ENCODE peak calls at places on chromosomes 3 and 15, in ten cellular contexts. One of them, this sample, is unnamed.

GRCh38 chr3:146189519-146190173 is 28.7 kb upstream of the PLOD2 start:
- DNase-seq in astrocyte of the spinal cord: peak
- DNase-seq in HL-60: peak
- DNase-seq in GM23338: peak
- DNase-seq in fibroblast of pulmonary artery: peak
- DNase-seq in GM06990: no peak
- DNase-seq in astrocyte: no peak
- DNase-seq in stomach: no peak
- DNase-seq in breast epithelium: no peak
- DNase-seq in heart right ventricle: no peak
- DNase-seq in this sample: peak

GRCh38 chr3:52805270-52806039 is 10.9 kb downstream of the ITIH3 start:
- DNase-seq in astrocyte of the spinal cord: no peak
- DNase-seq in HL-60: no peak
- DNase-seq in GM23338: peak
- DNase-seq in fibroblast of pulmonary artery: no peak
- DNase-seq in GM06990: no peak
- DNase-seq in astrocyte: no peak
- DNase-seq in stomach: no peak
- DNase-seq in breast epithelium: no peak
- DNase-seq in heart right ventricle: no peak
- DNase-seq in this sample: no peak

GRCh38 chr15:81062937-81063336 is 62.2 kb downstream of the TLNRD1 start:
- DNase-seq in astrocyte of the spinal cord: no peak
- DNase-seq in HL-60: no peak
- DNase-seq in GM23338: no peak
- DNase-seq in fibroblast of pulmonary artery: no peak
- DNase-seq in GM06990: no peak
- DNase-seq in astrocyte: no peak
- DNase-seq in stomach: no peak
- DNase-seq in breast epithelium: no peak
- DNase-seq in heart right ventricle: no peak
- DNase-seq in this sample: no peak

GRCh38 chr3:113914646-113915045 is 33.2 kb upstream of the ZDHHC23 start:
- DNase-seq in astrocyte of the spinal cord: peak
- DNase-seq in HL-60: no peak
- DNase-seq in GM23338: no peak
- DNase-seq in fibroblast of pulmonary artery: peak
- DNase-seq in GM06990: no peak
- DNase-seq in astrocyte: peak
- DNase-seq in stomach: no peak
- DNase-seq in breast epithelium: no peak
- DNase-seq in heart right ventricle: no peak
- DNase-seq in this sample: peak

GRCh38 chr3:77102916-77103769 is 63.2 kb downstream of the ROBO2 start:
- DNase-seq in astrocyte of the spinal cord: peak
- DNase-seq in HL-60: no peak
- DNase-seq in GM23338: no peak
- DNase-seq in fibroblast of pulmonary artery: peak
- DNase-seq in GM06990: no peak
- DNase-seq in astrocyte: peak
- DNase-seq in stomach: no peak
- DNase-seq in breast epithelium: no peak
- DNase-seq in heart right ventricle: no peak
- DNase-seq in this sample: no peak

GRCh38 chr3:148880681-148881080 is 15.6 kb downstream of the CPA3 start:
- DNase-seq in astrocyte of the spinal cord: no peak
- DNase-seq in HL-60: peak
- DNase-seq in GM23338: peak
- DNase-seq in fibroblast of pulmonary artery: no peak
- DNase-seq in GM06990: no peak
- DNase-seq in astrocyte: no peak
- DNase-seq in stomach: no peak
- DNase-seq in breast epithelium: no peak
- DNase-seq in heart right ventricle: no peak
- DNase-seq in this sample: no peak

GRCh38 chr15:88909956-88910831 is 3.0 kb downstream of the MFGE8 start:
- DNase-seq in astrocyte of the spinal cord: no peak
- DNase-seq in HL-60: no peak
- DNase-seq in GM23338: no peak
- DNase-seq in fibroblast of pulmonary artery: no peak
- DNase-seq in GM06990: no peak
- DNase-seq in astrocyte: no peak
- DNase-seq in stomach: no peak
- DNase-seq in breast epithelium: no peak
- DNase-seq in heart right ventricle: peak
- DNase-seq in this sample: peak

GRCh38 chr3:11282250-11283125 is 10.3 kb downstream of the ATG7 start:
- DNase-seq in astrocyte of the spinal cord: peak
- DNase-seq in HL-60: no peak
- DNase-seq in GM23338: no peak
- DNase-seq in fibroblast of pulmonary artery: peak
- DNase-seq in GM06990: no peak
- DNase-seq in astrocyte: no peak
- DNase-seq in stomach: no peak
- DNase-seq in breast epithelium: no peak
- DNase-seq in heart right ventricle: peak
- DNase-seq in this sample: peak

GRCh38 chr15:87038404-87038803 is 958.7 kb downstream of the AGBL1 start:
- DNase-seq in astrocyte of the spinal cord: no peak
- DNase-seq in HL-60: peak
- DNase-seq in GM23338: peak
- DNase-seq in fibroblast of pulmonary artery: no peak
- DNase-seq in GM06990: no peak
- DNase-seq in astrocyte: no peak
- DNase-seq in stomach: no peak
- DNase-seq in breast epithelium: no peak
- DNase-seq in heart right ventricle: no peak
- DNase-seq in this sample: peak
- H3K4me3 ChIP-seq in astrocyte of the spinal cord: no peak
- H3K4me3 ChIP-seq in HL-60: no peak
- H3K4me3 ChIP-seq in GM23338: no peak
- H3K4me3 ChIP-seq in fibroblast of pulmonary artery: no peak
- H3K4me3 ChIP-seq in GM06990: no peak
- H3K4me3 ChIP-seq in astrocyte: no peak
- H3K4me3 ChIP-seq in stomach: no peak
- H3K4me3 ChIP-seq in breast epithelium: no peak
- H3K4me3 ChIP-seq in heart right ventricle: no peak
- H3K4me3 ChIP-seq in this sample: no peak

GRCh38 chr15:68224108-68224507 is 5.4 kb downstream of the CLN6 start:
- DNase-seq in astrocyte of the spinal cord: no peak
- DNase-seq in HL-60: no peak
- DNase-seq in GM23338: no peak
- DNase-seq in fibroblast of pulmonary artery: no peak
- DNase-seq in GM06990: no peak
- DNase-seq in astrocyte: no peak
- DNase-seq in stomach: peak
- DNase-seq in breast epithelium: peak
- DNase-seq in heart right ventricle: no peak
- DNase-seq in this sample: no peak
- TF ChIP-seq CTCF in astrocyte of the spinal cord: no peak
- TF ChIP-seq CTCF in HL-60: no peak
- TF ChIP-seq CTCF in GM23338: no peak
- TF ChIP-seq CTCF in fibroblast of pulmonary artery: no peak
- TF ChIP-seq CTCF in GM06990: no peak
- TF ChIP-seq CTCF in astrocyte: no peak
- TF ChIP-seq CTCF in stomach: no peak
- TF ChIP-seq CTCF in breast epithelium: no peak
- TF ChIP-seq CTCF in heart right ventricle: no peak
- TF ChIP-seq CTCF in this sample: no peak

GRCh38 chr3:152203677-152204076 is 65.1 kb upstream of the MBNL1 start:
- DNase-seq in astrocyte of the spinal cord: no peak
- DNase-seq in HL-60: no peak
- DNase-seq in GM23338: no peak
- DNase-seq in fibroblast of pulmonary artery: peak
- DNase-seq in GM06990: no peak
- DNase-seq in astrocyte: no peak
- DNase-seq in stomach: no peak
- DNase-seq in breast epithelium: no peak
- DNase-seq in heart right ventricle: no peak
- DNase-seq in this sample: peak

GRCh38 chr3:152204218-152204617 is 64.5 kb upstream of the MBNL1 start:
- DNase-seq in astrocyte of the spinal cord: no peak
- DNase-seq in HL-60: no peak
- DNase-seq in GM23338: no peak
- DNase-seq in fibroblast of pulmonary artery: no peak
- DNase-seq in GM06990: no peak
- DNase-seq in astrocyte: no peak
- DNase-seq in stomach: no peak
- DNase-seq in breast epithelium: no peak
- DNase-seq in heart right ventricle: no peak
- DNase-seq in this sample: no peak

GRCh38 chr3:152205097-152205593 is 63.6 kb upstream of the MBNL1 start:
- DNase-seq in astrocyte of the spinal cord: no peak
- DNase-seq in HL-60: peak
- DNase-seq in GM23338: no peak
- DNase-seq in fibroblast of pulmonary artery: no peak
- DNase-seq in GM06990: peak
- DNase-seq in astrocyte: no peak
- DNase-seq in stomach: no peak
- DNase-seq in breast epithelium: no peak
- DNase-seq in heart right ventricle: no peak
- DNase-seq in this sample: no peak

GRCh38 chr3:152200476-152201422 is 68.0 kb upstream of the MBNL1 start:
- DNase-seq in astrocyte of the spinal cord: no peak
- DNase-seq in HL-60: no peak
- DNase-seq in GM23338: no peak
- DNase-seq in fibroblast of pulmonary artery: peak
- DNase-seq in GM06990: peak
- DNase-seq in astrocyte: no peak
- DNase-seq in stomach: no peak
- DNase-seq in breast epithelium: no peak
- DNase-seq in heart right ventricle: no peak
- DNase-seq in this sample: no peak

DNA sequence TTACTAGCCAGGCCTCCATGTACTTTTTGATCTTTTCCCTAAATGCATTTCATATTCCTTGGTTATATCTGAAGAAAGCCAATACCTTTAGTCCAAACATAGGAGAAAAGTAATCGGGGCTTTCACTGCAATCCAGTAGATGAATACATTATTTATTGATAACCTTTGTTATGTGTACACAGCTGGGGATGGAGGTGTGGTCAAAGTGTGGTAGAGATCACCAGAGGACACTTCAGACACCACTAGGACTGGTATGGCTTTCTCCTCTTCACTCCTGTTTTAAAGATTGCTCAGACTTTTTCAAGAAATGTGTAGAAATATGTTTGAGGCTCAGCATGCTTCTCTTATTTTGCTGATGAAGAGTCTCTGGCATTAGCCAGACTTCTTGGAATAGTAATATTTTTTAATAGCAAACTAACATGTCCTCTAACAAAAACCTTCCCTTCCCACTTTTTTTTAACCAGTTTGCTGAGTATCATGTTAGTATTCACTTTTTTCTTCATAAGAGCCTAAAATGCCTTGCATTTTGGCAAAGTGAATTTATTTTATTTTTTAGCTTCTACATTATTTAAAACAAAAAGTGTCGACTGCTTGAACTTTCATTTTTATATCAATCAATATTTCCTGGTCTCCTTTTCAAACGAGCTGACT is 65.6 kb upstream of the MBNL1 start:
- DNase-seq in astrocyte of the spinal cord: no peak
- DNase-seq in HL-60: peak
- DNase-seq in GM23338: no peak
- DNase-seq in fibroblast of pulmonary artery: no peak
- DNase-seq in GM06990: no peak
- DNase-seq in astrocyte: no peak
- DNase-seq in stomach: no peak
- DNase-seq in breast epithelium: no peak
- DNase-seq in heart right ventricle: no peak
- DNase-seq in this sample: no peak
- H3K4me3 ChIP-seq in astrocyte of the spinal cord: no peak
- H3K4me3 ChIP-seq in HL-60: peak
- H3K4me3 ChIP-seq in GM23338: no peak
- H3K4me3 ChIP-seq in fibroblast of pulmonary artery: no peak
- H3K4me3 ChIP-seq in GM06990: peak
- H3K4me3 ChIP-seq in astrocyte: no peak
- H3K4me3 ChIP-seq in stomach: peak
- H3K4me3 ChIP-seq in breast epithelium: peak
- H3K4me3 ChIP-seq in heart right ventricle: peak
- H3K4me3 ChIP-seq in this sample: no peak

DNA sequence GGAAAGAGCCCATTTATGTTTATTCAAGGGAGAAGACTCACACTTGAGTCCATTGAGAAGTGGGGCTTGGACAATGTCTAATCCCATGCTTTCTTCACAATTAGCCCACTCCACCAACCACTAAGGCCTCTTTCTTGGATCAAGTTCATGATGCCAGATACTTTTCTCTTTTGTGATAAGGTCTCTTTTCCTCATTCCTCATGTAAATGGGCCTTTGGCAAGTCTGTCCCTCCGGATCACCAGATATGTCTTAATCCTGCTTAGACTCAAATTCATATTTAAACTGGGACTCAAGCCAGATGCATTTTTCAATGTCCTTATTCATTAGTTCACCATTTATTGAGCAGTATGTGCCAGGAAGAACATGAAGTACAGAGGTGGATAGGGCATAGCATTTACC is 671.1 kb downstream of the TBL1XR1 start:
- DNase-seq in astrocyte of the spinal cord: no peak
- DNase-seq in HL-60: no peak
- DNase-seq in GM23338: no peak
- DNase-seq in fibroblast of pulmonary artery: peak
- DNase-seq in GM06990: no peak
- DNase-seq in astrocyte: no peak
- DNase-seq in stomach: no peak
- DNase-seq in breast epithelium: no peak
- DNase-seq in heart right ventricle: no peak
- DNase-seq in this sample: no peak
- TF ChIP-seq CTCF in astrocyte of the spinal cord: no peak
- TF ChIP-seq CTCF in HL-60: no peak
- TF ChIP-seq CTCF in GM23338: no peak
- TF ChIP-seq CTCF in fibroblast of pulmonary artery: no peak
- TF ChIP-seq CTCF in GM06990: no peak
- TF ChIP-seq CTCF in astrocyte: no peak
- TF ChIP-seq CTCF in stomach: no peak
- TF ChIP-seq CTCF in breast epithelium: no peak
- TF ChIP-seq CTCF in heart right ventricle: no peak
- TF ChIP-seq CTCF in this sample: no peak

GRCh38 chr15:74783808-74784175 is 1.9 kb downstream of the CSK start:
- DNase-seq in astrocyte of the spinal cord: no peak
- DNase-seq in HL-60: peak
- DNase-seq in GM23338: no peak
- DNase-seq in fibroblast of pulmonary artery: no peak
- DNase-seq in GM06990: no peak
- DNase-seq in astrocyte: no peak
- DNase-seq in stomach: no peak
- DNase-seq in breast epithelium: no peak
- DNase-seq in heart right ventricle: no peak
- DNase-seq in this sample: no peak
- H3K4me3 ChIP-seq in astrocyte of the spinal cord: peak
- H3K4me3 ChIP-seq in HL-60: peak
- H3K4me3 ChIP-seq in GM23338: no peak
- H3K4me3 ChIP-seq in fibroblast of pulmonary artery: peak
- H3K4me3 ChIP-seq in GM06990: peak
- H3K4me3 ChIP-seq in astrocyte: peak
- H3K4me3 ChIP-seq in stomach: peak
- H3K4me3 ChIP-seq in breast epithelium: peak
- H3K4me3 ChIP-seq in heart right ventricle: peak
- H3K4me3 ChIP-seq in this sample: peak

This sample was measured in AG10803.